ENCODE peak calls at places on chromosomes 11 and 22, in four cellular contexts. L is IMR-90, P is K562, S is GM12878. F is an unnamed sample.

GRCh38 chr11:2428322-2428795 is 16.0 kb downstream of the TRPM5 start:
- DNase-seq in L (peak; percentile 34), P (peak; percentile 76), S (no peak), F (peak; percentile 68)

GRCh38 chr22:46108564-46109473 is 41.5 kb upstream of the PPARA start:
- DNase-seq in P (peak; percentile 64), S (no peak), L (peak; percentile 23), F (peak; percentile 73)

GRCh38 chr22:23235425-23235824 is 55.1 kb downstream of the BCR start:
- DNase-seq in P (peak; percentile 61), L (peak; percentile 17), S (no peak), F (no peak)

GRCh38 chr11:7575841-7576451 is 62.1 kb downstream of the PPFIBP2 start:
- DNase-seq in P (no peak), S (no peak), L (no peak), F (peak; percentile 56)

GRCh38 chr11:75259711-75260110 is 19.1 kb downstream of the TPBGL start:
- DNase-seq in S (no peak), P (no peak), L (no peak), F (no peak)

GRCh38 chr11:1888347-1888753 is 3.3 kb downstream of the PRR33 start:
- DNase-seq in S (no peak), P (no peak), L (no peak), F (no peak)

GRCh38 chr11:9662273-9662672 is 1.6 kb upstream of the SWAP70 start:
- DNase-seq in P (no peak), S (no peak), L (no peak), F (no peak)

GRCh38 chr22:39173787-39174497 is 21.5 kb upstream of the CBX7 start:
- DNase-seq in L (no peak), P (no peak), S (no peak), F (no peak)

GRCh38 chr11:112580864-112581263 is 320.2 kb upstream of the PLET1 start:
- DNase-seq in L (no peak), P (no peak), S (no peak), F (no peak)

GRCh38 chr11:2799881-2800654 is 85.5 kb downstream of the CDKN1C start:
- DNase-seq in S (no peak), L (no peak), P (peak; percentile 83), F (no peak)

GRCh38 chr22:22507743-22508273 is 734 bp downstream of the ZNF280B start:
- DNase-seq in S (no peak), L (no peak), P (no peak), F (no peak)

GRCh38 chr11:65814131-65814959 is 19.4 kb upstream of the SNX32 start:
- DNase-seq in L (peak; percentile 28), S (no peak), P (no peak), F (no peak)

GRCh38 chr22:46557736-46558480 is 20.5 kb upstream of the CELSR1 start:
- DNase-seq in P (no peak), S (no peak), L (no peak), F (no peak)

GRCh38 chr22:22110548-22111266 is 128.1 kb upstream of the TOP3B start:
- DNase-seq in L (peak; percentile 78), S (peak; percentile 93), P (peak; percentile 94), F (peak; percentile 52)

GRCh38 chr22:48832592-48832991 is 995.1 kb downstream of the BRD1 start:
- DNase-seq in P (no peak), L (no peak), S (no peak), F (no peak)

GRCh38 chr11:45272701-45273100 is 13.4 kb downstream of the SYT13 start:
- DNase-seq in S (no peak), L (no peak), P (no peak), F (no peak)

GRCh38 chr22:46113910-46114517 is 36.3 kb upstream of the PPARA start:
- DNase-seq in P (no peak), S (no peak), L (no peak), F (no peak)

GRCh38 chr11:32045456-32045855 is 45.4 kb upstream of the RCN1 start:
- DNase-seq in S (no peak), L (no peak), P (no peak), F (no peak)

GRCh38 chr11:6443269-6444003 is 2.6 kb upstream of the HPX start:
- DNase-seq in S (no peak), L (peak; percentile 50), P (peak; percentile 77), F (peak; percentile 36)

GRCh38 chr11:58787903-58788302 is 56.2 kb upstream of the GLYAT start:
- DNase-seq in S (no peak), P (no peak), L (peak; percentile 41), F (no peak)

GRCh38 chr11:132186699-132187098 is 816.3 kb downstream of the NTM start:
- DNase-seq in S (no peak), L (no peak), P (no peak), F (no peak)

GRCh38 chr22:20438678-20439492 is 1.3 kb upstream of the SCARF2 start:
- DNase-seq in S (no peak), L (no peak), P (peak; percentile 86), F (no peak)

GRCh38 chr11:66112640-66113098 is 42.6 kb downstream of the PACS1 start:
- DNase-seq in S (no peak), L (peak; percentile 76), P (no peak), F (peak; percentile 70)

GRCh38 chr11:63611395-63611747 is 2.9 kb downstream of the PLAAT3 start:
- DNase-seq in L (no peak), S (no peak), P (no peak), F (no peak)

GRCh38 chr11:26839911-26840705 is 118.2 kb upstream of the SLC5A12 start:
- DNase-seq in P (no peak), S (no peak), L (no peak), F (no peak)

GRCh38 chr22:29011200-29011867 is 50.3 kb downstream of the C22orf31 start:
- DNase-seq in L (no peak), P (no peak), S (no peak), F (no peak)

GRCh38 chr22:29011868-29012428 is 49.7 kb downstream of the C22orf31 start:
- DNase-seq in L (no peak), P (no peak), S (no peak), F (no peak)

GRCh38 chr22:29006346-29006745 is 55.3 kb downstream of the C22orf31 start:
- DNase-seq in P (no peak), S (no peak), L (no peak), F (no peak)

GRCh38 chr22:29012923-29013322 is 48.7 kb downstream of the C22orf31 start:
- DNase-seq in S (no peak), L (no peak), P (no peak), F (no peak)

GRCh38 chr22:29009148-29009547 is 52.5 kb downstream of the C22orf31 start:
- DNase-seq in P (no peak), S (no peak), L (no peak), F (no peak)
- TF ChIP-seq ELK1 in P (no peak), S (no peak), L (no peak), F (no peak)

DNA sequence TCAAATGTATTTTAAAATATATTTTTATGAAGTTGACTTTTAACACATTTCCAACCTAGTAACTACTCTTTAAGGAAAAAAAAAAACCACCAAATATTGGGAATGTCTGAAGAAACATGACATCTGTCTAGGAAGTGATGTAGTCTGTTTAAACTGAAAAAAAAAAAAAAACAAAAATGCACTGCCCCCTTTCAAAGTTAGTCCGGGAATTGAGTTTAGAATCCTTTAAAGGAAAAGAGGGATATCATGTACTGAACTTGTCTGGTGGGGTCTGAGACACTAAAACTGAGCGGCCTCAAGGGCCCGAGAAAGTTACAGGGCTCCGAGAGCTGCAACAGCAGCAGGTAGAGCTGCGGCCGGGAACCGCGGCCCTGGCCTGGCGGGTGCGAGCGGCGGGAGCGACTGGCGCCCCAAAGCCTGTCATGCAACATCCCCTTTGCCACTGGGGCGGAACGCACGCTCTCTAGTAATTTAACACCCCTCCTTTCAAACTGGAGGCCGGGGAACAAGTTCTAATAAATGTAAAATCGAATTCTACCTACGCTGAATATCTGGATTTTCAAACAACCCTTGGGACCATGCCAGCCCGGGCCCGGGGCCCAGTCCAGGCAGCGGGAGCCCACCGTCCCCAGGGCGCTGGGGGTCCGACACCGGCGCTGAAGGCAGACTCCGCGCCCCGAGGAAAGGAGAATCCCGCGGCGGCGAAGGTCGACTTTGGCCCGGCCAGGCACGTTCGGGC is 758 bp downstream of the RDX start:
- DNase-seq in L (peak; percentile 40), P (peak; percentile 69), S (peak; percentile 21), F (peak; percentile 65)
- TF ChIP-seq ELK1 in L (no peak), P (no peak), S (no peak), F (no peak)

GRCh38 chr11:102633385-102634026 is 8.4 kb upstream of the MMP20 start:
- DNase-seq in S (no peak), L (no peak), P (peak; percentile 31), F (no peak)
- TF ChIP-seq ELK1 in S (no peak), L (no peak), P (no peak), F (no peak)

GRCh38 chr11:129590030-129590752 is 214.5 kb downstream of the BARX2 start:
- DNase-seq in L (no peak), S (no peak), P (no peak), F (no peak)

GRCh38 chr11:129592191-129592590 is 216.5 kb downstream of the BARX2 start:
- DNase-seq in S (no peak), L (no peak), P (no peak), F (no peak)

GRCh38 chr11:129591527-129591926 is 215.9 kb downstream of the BARX2 start:
- DNase-seq in L (no peak), P (no peak), S (no peak), F (no peak)

GRCh38 chr11:129590753-129591475 is 215.3 kb downstream of the BARX2 start:
- DNase-seq in L (no peak), P (no peak), S (no peak), F (no peak)

GRCh38 chr11:129589190-129589589 is 213.5 kb downstream of the BARX2 start:
- DNase-seq in P (no peak), S (no peak), L (no peak), F (no peak)
- TF ChIP-seq ELK1 in P (no peak), S (no peak), L (no peak), F (no peak)

GRCh38 chr11:77487790-77488189 is 13.9 kb upstream of the PAK1 start:
- DNase-seq in P (no peak), S (no peak), L (no peak), F (no peak)
- TF ChIP-seq ELK1 in P (no peak), S (no peak), L (no peak), F (no peak)

GRCh38 chr22:50267591-50268390 is 2.4 kb downstream of the MAPK11 start:
- DNase-seq in L (peak; percentile 38), S (no peak), P (peak; percentile 82), F (no peak)
- TF ChIP-seq ELK1 in L (no peak), S (no peak), P (no peak), F (no peak)